ENCODE peak calls at places on chromosomes 1 and 21, in four cellular contexts. I, N, F and G are unnamed samples.
A peak's percentile ranks its signal among the peaks of the same experiment; 100 is the strongest.

GRCh38 chr1:173009597-173009996 is 41.1 kb downstream of the TNFSF18 start:
- DNase-seq in N (no peak), F (no peak), I (no peak), G (no peak)

GRCh38 chr1:214233856-214234634 is 46.9 kb upstream of the SMYD2 start:
- DNase-seq in N (no peak), I (no peak), F (no peak), G (no peak)

GRCh38 chr1:76268341-76268740 is 193.8 kb downstream of the ST6GALNAC3 start:
- DNase-seq in N (no peak), I (no peak), F (no peak), G (no peak)

GRCh38 chr1:33928256-33928655 is 64.4 kb downstream of the HMGB4 start:
- DNase-seq in N (no peak), I (peak; percentile 32), F (no peak), G (no peak)

GRCh38 chr1:227891223-227891954 is 56.3 kb downstream of the WNT9A start:
- DNase-seq in N (no peak), I (no peak), F (no peak), G (no peak)

GRCh38 chr1:213481395-213481794 is 430.4 kb downstream of the RPS6KC1 start:
- DNase-seq in F (no peak), I (no peak), N (no peak), G (no peak)

GRCh38 chr1:247471445-247472016 is 13.6 kb upstream of the OR2B11 start:
- DNase-seq in N (no peak), F (no peak), I (no peak), G (no peak)

GRCh38 chr1:59379028-59379728 is 82.3 kb downstream of the FGGY start:
- DNase-seq in I (no peak), N (no peak), F (no peak), G (no peak)

GRCh38 chr21:21114456-21114855 is 116.2 kb downstream of the NCAM2 start:
- DNase-seq in N (no peak), F (no peak), I (no peak), G (no peak)

GRCh38 chr1:145868232-145868631 is 9.4 kb upstream of the PIAS3 start:
- DNase-seq in N (no peak), I (no peak), F (no peak), G (no peak)

GRCh38 chr1:152185544-152186391 is 26.7 kb upstream of the RPTN start:
- DNase-seq in N (peak; percentile 44), F (peak; percentile 63), I (peak; percentile 85), G (peak; percentile 57)

GRCh38 chr1:73044241-73044640 is 761.9 kb upstream of the NEGR1 start:
- DNase-seq in I (no peak), F (no peak), N (no peak), G (no peak)

GRCh38 chr1:4724695-4725250 is 70.4 kb downstream of the AJAP1 start:
- DNase-seq in F (no peak), I (no peak), N (no peak), G (no peak)

GRCh38 chr1:227886503-227886961 is 61.2 kb downstream of the WNT9A start:
- DNase-seq in N (no peak), F (no peak), I (no peak), G (no peak)

DNA sequence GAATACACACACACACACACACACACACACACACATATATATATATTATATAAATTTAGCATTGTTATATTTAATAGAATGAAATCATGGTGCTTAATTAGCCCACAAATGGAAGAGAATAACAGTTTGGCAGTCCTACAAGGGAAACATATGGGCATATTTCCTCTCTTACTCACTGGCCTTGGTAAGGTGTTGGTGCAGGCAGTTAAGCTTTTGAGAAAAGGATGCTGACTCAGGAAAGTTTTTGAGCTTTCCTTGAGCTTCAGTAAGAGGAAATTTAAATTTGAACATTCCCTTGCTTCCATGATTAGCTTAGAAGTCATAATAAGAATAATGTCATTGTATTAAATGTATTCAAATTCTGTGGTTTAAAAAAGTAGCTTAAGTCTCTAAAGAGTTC is 37.0 kb upstream of the B3GALT5 start:
- DNase-seq in F (no peak), N (no peak), I (no peak), G (no peak)
- H3K4me1 ChIP-seq in F (no peaks in the 10 kb centered on the region), N (no peaks in the 10 kb centered on the region), I (no peaks in the 10 kb centered on the region), G (no peaks in the 10 kb centered on the region)

DNA sequence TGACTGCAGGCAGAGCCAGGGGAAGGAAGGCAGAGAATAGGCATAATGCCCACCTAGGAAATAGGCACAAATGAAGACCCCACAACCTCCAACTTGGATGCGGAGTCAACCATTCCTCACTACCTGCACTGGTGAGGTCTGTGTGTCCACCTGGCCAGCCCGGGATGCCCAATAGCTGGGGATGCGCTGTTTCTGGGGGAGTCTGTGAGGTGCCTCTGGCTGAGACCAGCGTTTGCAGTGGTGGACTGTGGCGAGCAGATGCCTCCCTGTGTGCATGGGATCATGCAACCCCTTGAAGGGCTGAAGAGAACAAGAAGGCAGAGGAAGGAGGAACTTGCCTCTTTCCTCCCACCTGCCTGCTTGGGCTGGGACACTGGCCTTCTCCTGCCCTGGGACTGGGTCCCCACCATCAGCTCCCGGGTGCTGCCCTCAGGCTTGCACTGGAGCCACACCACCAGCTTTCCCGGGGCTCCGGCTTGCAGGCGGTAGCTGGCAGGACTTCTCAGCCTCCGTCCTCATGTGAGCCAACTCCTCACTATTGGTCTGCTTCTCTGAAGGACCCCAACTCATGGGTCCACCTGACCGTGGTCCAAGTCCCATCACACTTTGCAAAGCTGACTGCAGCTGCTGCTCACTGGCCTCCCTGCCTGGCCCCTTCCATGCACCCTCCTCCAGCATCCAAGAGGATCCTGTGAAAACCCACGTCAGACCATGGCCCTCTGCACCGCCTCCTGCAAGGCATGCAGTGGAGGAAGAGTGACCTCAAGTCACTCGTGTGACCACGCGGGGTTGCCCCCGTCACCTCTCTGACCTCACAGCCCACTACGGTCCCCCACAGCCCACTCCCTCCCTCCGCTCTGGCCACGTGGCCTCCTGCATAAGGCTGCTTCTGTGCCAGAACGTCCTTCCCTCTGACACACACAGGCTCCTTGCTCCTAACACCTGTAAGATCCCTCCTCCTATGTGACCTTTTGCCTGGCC is 2.7 kb upstream of the PDE9A start:
- DNase-seq in I (no peak), F (no peak), N (no peak), G (no peak)
- H3K27me3 ChIP-seq in I (peaks cover 46% of the 10 kb centered on the region), F (no peaks in the 10 kb centered on the region), N (peaks cover 12% of the 10 kb centered on the region), G (no peaks in the 10 kb centered on the region)

GRCh38 chr1:204349602-204350001 is 10.1 kb downstream of the PLEKHA6 start:
- DNase-seq in I (no peak), N (no peak), F (no peak), G (no peak)

GRCh38 chr1:204348722-204349121 is 11.0 kb downstream of the PLEKHA6 start:
- DNase-seq in N (no peak), F (no peak), I (peak; percentile 87), G (peak; percentile 34)

GRCh38 chr1:204350857-204351573 is 8.7 kb downstream of the PLEKHA6 start:
- DNase-seq in I (peak; percentile 83), N (no peak), F (no peak), G (peak; percentile 64)

GRCh38 chr1:204348197-204348596 is 11.5 kb downstream of the PLEKHA6 start:
- DNase-seq in I (no peak), F (no peak), N (no peak), G (no peak)

DNA sequence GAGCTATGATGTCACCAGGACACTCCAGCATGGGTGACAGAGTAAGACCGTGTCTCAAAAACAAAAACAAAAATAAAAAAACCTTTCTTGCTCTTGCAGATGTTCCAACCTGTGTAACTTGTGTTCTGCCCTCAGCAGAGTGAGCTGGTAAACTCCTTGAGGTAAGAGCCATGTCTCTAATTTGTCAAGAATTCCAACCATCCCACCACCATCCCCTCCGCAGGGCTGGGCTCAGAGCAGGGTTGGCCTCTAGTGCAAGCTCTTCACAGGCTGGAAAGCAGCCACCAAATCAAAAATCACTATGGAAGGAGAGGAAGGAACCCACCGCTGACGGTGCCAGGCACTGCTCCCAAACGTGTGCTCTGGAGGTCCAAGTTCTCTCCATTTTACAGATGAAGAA is 9.5 kb downstream of the PLEKHA6 start:
- DNase-seq in N (no peak), I (no peak), F (no peak), G (no peak)
- H3K4me3 ChIP-seq in N (no peak overlapping the region), I (peak overlapping the region; percentile 45), F (no peak overlapping the region), G (no peak overlapping the region)

GRCh38 chr1:183810172-183810571 is 5.3 kb downstream of the RGL1 start:
- DNase-seq in N (no peak), I (no peak), F (no peak), G (no peak)
- H3K4me1 ChIP-seq in N (peaks cover 8% of the 10 kb centered on the region), I (peaks cover 56% of the 10 kb centered on the region), F (no peaks in the 10 kb centered on the region), G (peaks cover 6% of the 10 kb centered on the region)

GRCh38 chr21:32930673-32931072 is 95.1 kb upstream of the OLIG2 start:
- DNase-seq in I (no peak), F (no peak), N (no peak), G (no peak)
- H3K27me3 ChIP-seq in I (peaks cover 5% of the 10 kb centered on the region), F (no peaks in the 10 kb centered on the region), N (no peaks in the 10 kb centered on the region), G (no peaks in the 10 kb centered on the region)

GRCh38 chr1:180157108-180157507 is 2.4 kb downstream of the QSOX1 start:
- DNase-seq in F (no peak), I (peak; percentile 76), N (no peak), G (no peak)

GRCh38 chr1:180156201-180156600 is 1.5 kb downstream of the QSOX1 start:
- DNase-seq in I (no peak), F (no peak), N (peak; percentile 17), G (no peak)

GRCh38 chr1:180157576-180158057 is 2.9 kb downstream of the QSOX1 start:
- DNase-seq in N (no peak), I (peak; percentile 27), F (no peak), G (no peak)

GRCh38 chr1:180155202-180155682 is 573 bp downstream of the QSOX1 start:
- DNase-seq in F (no peak), I (peak; percentile 59), N (no peak), G (no peak)

GRCh38 chr1:180156631-180157091 is 2.0 kb downstream of the QSOX1 start:
- DNase-seq in F (no peak), I (peak; percentile 88), N (no peak), G (no peak)
- H3K4me3 ChIP-seq in F (no peak overlapping the region), I (peak overlapping the region; percentile 89), N (no peak overlapping the region), G (no peak overlapping the region)